ENCODE peak calls at places on chromosome 6, in nine cellular contexts. E is B cell, C is uterus, S is RWPE2, N is Peyer's patch, T is HL-60, Y is endothelial cell of umbilical vein, Z is activated B cell treated with CpG ODN at 0.5 μM for 24 hours, F is cardiac fibroblast. A is an unnamed sample.

GRCh38 chr6:43883698-43884659 is 114.0 kb downstream of the VEGFA start:
- DNase-seq in T (peak), Y (no peak), E (no peak), S (no peak), N (no peak), C (no peak), Z (no peak), F (no peak), A (no peak)

GRCh38 chr6:18424201-18424600 is 37.1 kb downstream of the RNF144B start:
- DNase-seq in Y (no peak), T (no peak), S (no peak), N (no peak), C (no peak), E (no peak), F (no peak), Z (no peak), A (no peak)

GRCh38 chr6:84284428-84285033 is 57.1 kb upstream of the CEP162 start:
- DNase-seq in E (no peak), Z (no peak), Y (peak), S (no peak), T (no peak), F (peak), N (no peak), C (no peak), A (no peak)

GRCh38 chr6:109894181-109894580 is 83.9 kb upstream of the GPR6 start:
- DNase-seq in Y (no peak), S (no peak), F (no peak), E (peak), Z (no peak), N (no peak), T (peak), C (no peak), A (no peak)

GRCh38 chr6:111242452-111242851 is 155.1 kb downstream of the SLC16A10 start:
- DNase-seq in C (no peak), Z (no peak), E (no peak), F (peak), Y (no peak), N (no peak), T (no peak), S (no peak), A (no peak)

GRCh38 chr6:72084992-72085569 is 198.7 kb downstream of the RIMS1 start:
- DNase-seq in T (no peak), S (no peak), F (peak), N (no peak), Z (no peak), Y (peak), C (no peak), E (no peak), A (no peak)

GRCh38 chr6:3782876-3783832 is 31.6 kb upstream of the PXDC1 start:
- DNase-seq in F (no peak), T (no peak), Z (no peak), S (no peak), C (no peak), Y (no peak), E (no peak), N (no peak), A (no peak)

GRCh38 chr6:96184798-96185197 is 169.0 kb downstream of the FUT9 start:
- DNase-seq in Y (no peak), T (no peak), Z (no peak), S (no peak), C (no peak), F (no peak), E (no peak), N (no peak), A (no peak)

GRCh38 chr6:24537771-24538385 is 43.1 kb downstream of the ALDH5A1 start:
- DNase-seq in S (no peak), N (no peak), C (no peak), Y (no peak), T (no peak), Z (no peak), F (peak), E (no peak), A (no peak)

GRCh38 chr6:159353193-159353592 is 184.0 kb downstream of the FNDC1 start:
- DNase-seq in S (no peak), F (no peak), E (no peak), N (no peak), C (no peak), Y (no peak), T (no peak), Z (no peak), A (no peak)

GRCh38 chr6:34445313-34445860 is 19.5 kb upstream of the RPS10 start:
- DNase-seq in F (no peak), Y (no peak), N (no peak), E (no peak), Z (no peak), S (no peak), T (no peak), C (no peak), A (no peak)

GRCh38 chr6:149852180-149852579 is 12.0 kb downstream of the LRP11 start:
- DNase-seq in E (peak), Z (no peak), Y (peak), N (no peak), F (peak), S (no peak), C (no peak), T (no peak), A (no peak)

GRCh38 chr6:136889271-136890193 is 32.6 kb upstream of the SLC35D3 start:
- DNase-seq in S (no peak), N (no peak), T (no peak), Z (no peak), F (no peak), E (no peak), C (no peak), Y (no peak), A (no peak)

GRCh38 chr6:136890986-136891385 is 31.1 kb upstream of the SLC35D3 start:
- DNase-seq in E (no peak), Z (no peak), T (no peak), S (no peak), Y (no peak), N (no peak), F (no peak), C (no peak), A (no peak)

GRCh38 chr6:136893187-136893586 is 28.9 kb upstream of the SLC35D3 start:
- DNase-seq in E (no peak), T (no peak), F (no peak), C (no peak), Z (no peak), N (no peak), S (no peak), Y (peak), A (no peak)

GRCh38 chr6:136887899-136888298 is 34.2 kb upstream of the SLC35D3 start:
- DNase-seq in F (no peak), N (no peak), Z (no peak), T (no peak), E (no peak), S (no peak), C (no peak), Y (no peak), A (no peak)

DNA sequence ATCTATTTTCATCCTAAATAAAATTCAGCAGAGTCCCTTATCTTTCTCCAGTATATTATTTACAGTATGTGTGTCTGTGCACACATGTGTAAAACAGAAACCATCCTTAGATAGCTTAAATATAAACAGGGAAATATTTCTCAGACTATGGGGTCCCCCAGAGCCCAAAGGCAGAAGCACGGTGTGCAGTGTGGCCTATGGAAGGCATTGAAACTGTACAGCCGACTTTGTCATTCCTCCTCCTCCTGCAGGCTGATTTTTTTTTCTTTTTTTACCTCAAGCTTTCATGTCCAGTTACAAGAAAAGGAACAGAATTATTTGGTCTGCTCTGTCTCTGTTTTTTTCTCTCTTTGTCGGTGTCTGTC is 31.9 kb upstream of the SLC35D3 start:
- DNase-seq in S (no peak), Y (no peak), F (no peak), E (no peak), N (no peak), C (no peak), Z (no peak), T (no peak), A (no peak)
- TF ChIP-seq CTCF in S (no peak), Y (no peak), F (no peak), E (no peak), N (no peak), C (no peak), Z (no peak), T (no peak), A (no peak)

GRCh38 chr6:53148684-53149083 is at the start of gene GCM1:
- DNase-seq in Z (no peak), N (no peak), T (no peak), S (no peak), E (no peak), F (no peak), C (no peak), Y (no peak), A (no peak)

GRCh38 chr6:53152576-53152975 is 3.9 kb upstream of the GCM1 start:
- DNase-seq in C (no peak), Y (no peak), S (no peak), F (no peak), E (no peak), T (no peak), Z (no peak), N (no peak), A (no peak)

GRCh38 chr6:53154071-53154470 is 5.4 kb upstream of the GCM1 start:
- DNase-seq in Z (no peak), N (no peak), E (no peak), Y (no peak), S (no peak), C (no peak), T (no peak), F (no peak), A (no peak)

GRCh38 chr6:53154794-53155193 is 6.2 kb upstream of the GCM1 start:
- DNase-seq in N (no peak), Z (no peak), F (peak), T (no peak), C (no peak), E (no peak), Y (no peak), S (no peak), A (no peak)

DNA sequence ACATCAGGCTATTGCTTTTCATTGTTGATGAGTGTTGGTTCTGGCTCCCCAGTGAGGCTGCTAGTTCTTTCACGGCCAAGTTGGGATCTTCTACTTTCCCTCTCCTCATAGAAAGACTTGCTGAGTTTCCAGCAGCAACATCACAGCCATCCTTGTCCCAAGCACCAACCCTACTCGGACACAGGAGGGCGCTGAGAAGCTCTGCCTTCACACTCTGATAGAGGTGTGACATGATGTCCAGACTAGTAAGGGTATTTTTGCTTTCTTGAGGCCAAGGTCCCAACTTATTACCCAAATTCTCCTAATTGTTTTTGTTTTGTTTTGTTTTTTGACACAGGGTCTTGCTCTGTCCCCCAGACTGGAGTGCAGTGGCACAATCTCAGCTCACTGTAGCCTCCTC is 3.0 kb upstream of the GCM1 start:
- DNase-seq in F (no peak), Y (no peak), S (no peak), E (no peak), C (no peak), Z (no peak), N (no peak), T (no peak), A (no peak)
- TF ChIP-seq CTCF in F (peak), Y (peak), S (no peak), E (peak), C (no peak), Z (no peak), N (no peak), T (peak), A (peak)

GRCh38 chr6:105181981-105182515 is 2.2 kb upstream of the POPDC3 start:
- DNase-seq in C (no peak), N (no peak), E (no peak), Y (no peak), Z (no peak), T (no peak), S (no peak), F (no peak), A (no peak)

GRCh38 chr6:105178110-105178509 is 1.7 kb downstream of the POPDC3 start:
- DNase-seq in F (peak), Z (no peak), C (no peak), Y (no peak), E (no peak), T (no peak), S (no peak), N (no peak), A (no peak)

GRCh38 chr6:105177521-105177920 is 2.3 kb downstream of the POPDC3 start:
- DNase-seq in E (no peak), C (no peak), Z (no peak), F (no peak), T (no peak), S (no peak), N (no peak), Y (no peak), A (no peak)

GRCh38 chr6:105178636-105179035 is 1.2 kb downstream of the POPDC3 start:
- DNase-seq in E (no peak), S (no peak), Y (no peak), T (no peak), F (no peak), N (no peak), Z (no peak), C (no peak), A (no peak)

DNA sequence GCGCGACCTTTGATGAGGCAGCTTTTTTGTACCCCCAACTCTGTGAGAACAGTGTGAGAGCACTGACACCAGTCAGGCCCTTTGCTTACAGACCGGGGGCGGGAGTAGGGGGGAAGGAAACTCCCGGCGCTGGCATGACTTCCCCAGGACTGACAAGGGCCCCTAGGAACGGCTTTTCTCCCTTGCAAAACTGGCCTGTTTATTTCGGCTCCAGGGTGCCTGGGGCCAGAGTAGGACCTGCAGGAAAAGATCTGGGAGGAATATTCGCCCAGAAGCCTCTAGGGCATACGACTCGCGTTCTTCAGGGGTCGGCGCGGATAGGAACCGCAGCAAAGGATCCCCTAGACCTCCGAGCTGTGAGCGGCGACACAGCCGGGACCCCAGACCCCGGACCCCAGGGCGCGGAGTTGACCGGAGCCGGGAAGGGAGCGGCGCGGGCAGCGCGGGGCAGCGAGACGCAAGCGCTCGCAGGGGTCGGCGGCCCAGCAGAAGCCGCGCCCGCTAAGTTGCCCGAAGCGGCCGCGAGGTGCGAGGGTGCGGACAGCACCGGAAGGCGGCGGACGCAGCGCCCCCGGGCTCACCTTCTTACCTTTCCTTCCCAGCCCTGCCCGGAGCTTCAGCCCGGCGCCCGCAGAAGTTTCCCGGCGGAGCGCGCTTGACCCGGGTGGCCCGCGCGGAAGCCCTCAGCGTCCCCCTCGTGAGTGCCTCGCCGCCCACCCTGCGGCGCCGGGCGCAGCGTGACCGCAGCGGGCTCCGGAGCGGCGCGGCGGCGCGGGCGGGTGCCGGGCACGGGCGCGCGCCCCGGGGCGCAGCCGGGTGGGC is at the start of gene POPDC3:
- DNase-seq in S (peak), Z (no peak), Y (no peak), N (peak), C (no peak), F (peak), T (no peak), E (no peak), A (no peak)
- TF ChIP-seq CTCF in S (peak), Z (no peak), Y (peak), N (no peak), C (no peak), F (peak), T (no peak), E (no peak), A (peak)

DNA sequence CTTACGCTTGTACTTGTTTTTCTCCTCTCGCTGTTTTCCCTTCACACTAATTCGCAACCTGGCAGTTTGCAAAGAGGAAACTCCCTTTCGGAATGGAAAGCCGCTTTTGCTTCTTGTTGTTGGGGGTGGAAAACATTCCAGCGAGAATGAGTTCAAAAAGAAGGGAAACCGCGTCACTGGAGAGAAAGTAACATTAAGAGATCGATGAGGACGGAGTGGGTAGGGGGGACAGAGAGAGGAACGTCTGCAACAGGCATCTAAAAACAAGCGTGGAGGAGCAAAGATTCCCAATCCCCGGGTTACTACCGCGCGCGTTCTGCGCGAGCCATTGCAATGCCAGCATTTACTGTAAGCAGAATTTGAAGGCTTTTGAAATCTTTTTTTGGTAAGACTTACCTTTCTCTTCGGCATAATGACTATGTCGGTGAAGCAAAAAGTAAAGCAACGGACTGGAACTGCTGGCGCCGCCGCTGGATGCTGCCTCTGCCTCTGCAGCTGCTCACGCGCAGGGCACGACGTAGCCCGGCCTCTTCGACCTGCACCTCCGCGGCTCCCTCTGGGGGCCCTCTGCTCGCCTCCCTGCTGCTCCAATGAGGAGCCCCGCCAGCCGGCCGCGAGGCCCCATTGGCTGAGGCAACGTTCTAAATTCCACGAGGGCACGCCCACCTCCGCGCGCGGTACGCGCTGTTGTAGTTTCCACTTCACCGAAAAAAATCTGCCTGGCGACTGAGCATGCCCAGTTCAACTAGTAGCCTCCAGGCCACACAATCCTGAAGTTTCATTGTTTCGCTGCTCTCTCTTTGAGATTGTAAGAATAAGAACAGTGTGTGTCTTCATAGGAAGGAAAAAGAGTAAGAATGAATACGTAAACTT is at the start of gene HMGN3:
- DNase-seq in S (peak), E (peak), N (peak), F (peak), T (peak), Z (peak), C (peak), Y (peak), A (peak)
- TF ChIP-seq CTCF in S (peak), E (no peak), N (no peak), F (peak), T (no peak), Z (no peak), C (peak), Y (peak), A (no peak)